ENCODE peak calls at places on chromosomes 6 and 20, in seven cellular contexts. A is stimulated activated CD4-positive, alpha-beta T cell treated with anti-CD3 and anti-CD28 coated beads, Interleukin-1b, Interleukin-23, amount 100 ng/mL, for 1 hour; V is Right ventricle myocardium superior; Z is activated naive CD8-positive, alpha-beta T cell treated with anti-CD3 and anti-CD28 coated beads, Interleukin-2, amount 50 U/mL, for 24 hours; L is AG09319; J is posterior cingulate gyrus; R is heart left ventricle. F is an unnamed sample.

GRCh38 chr6:51098801-51099200 is 280.1 kb downstream of the TFAP2B start:
- DNase-seq in L (no peak), R (no peak), A (no peak), Z (no peak), V (no peak), J (no peak), F (no peak)

GRCh38 chr6:151452750-151453427 is 963 bp upstream of the RMND1 start:
- DNase-seq in L (no peak), A (no peak), Z (no peak), V (peak), R (peak), J (no peak), F (no peak)

GRCh38 chr6:6277418-6277817 is 43.0 kb downstream of the F13A1 start:
- DNase-seq in R (no peak), L (no peak), J (no peak), V (no peak), A (no peak), Z (no peak), F (no peak)

GRCh38 chr6:136683209-136683941 is 108.9 kb downstream of the MAP3K5 start:
- DNase-seq in J (no peak), A (no peak), V (no peak), L (no peak), R (no peak), Z (no peak), F (no peak)

GRCh38 chr6:13229205-13230085 is 98.9 kb downstream of the TBC1D7 start:
- DNase-seq in L (no peak), Z (peak), J (no peak), R (no peak), A (no peak), V (no peak), F (no peak)

GRCh38 chr6:100255701-100256100 is 209.0 kb downstream of the SIM1 start:
- DNase-seq in J (no peak), L (no peak), V (no peak), Z (no peak), A (no peak), R (no peak), F (no peak)

GRCh38 chr6:158220786-158221442 is 52.8 kb downstream of the GTF2H5 start:
- DNase-seq in L (peak), Z (peak), V (peak), R (peak), J (peak), A (peak), F (no peak)

GRCh38 chr6:1908784-1909183 is 299.1 kb downstream of the FOXC1 start:
- DNase-seq in Z (no peak), R (no peak), J (no peak), L (no peak), V (no peak), A (no peak), F (no peak)

GRCh38 chr6:14880717-14881116 is 365.2 kb upstream of the JARID2 start:
- DNase-seq in J (no peak), V (no peak), Z (no peak), L (no peak), R (no peak), A (no peak), F (no peak)

GRCh38 chr20:35395728-35396127 is 16.0 kb downstream of the UQCC1 start:
- DNase-seq in V (no peak), Z (no peak), A (no peak), L (peak), R (no peak), J (no peak), F (no peak)

GRCh38 chr20:48202774-48203173 is 417.5 kb upstream of the SULF2 start:
- DNase-seq in L (no peak), A (no peak), V (no peak), Z (no peak), R (no peak), J (no peak), F (no peak)

GRCh38 chr6:167558213-167558869 is 233.5 kb downstream of the TTLL2 start:
- DNase-seq in R (no peak), V (no peak), J (no peak), A (no peak), L (no peak), Z (no peak), F (no peak)

GRCh38 chr20:21710341-21710740 is 4.9 kb downstream of the PAX1 start:
- DNase-seq in A (no peak), Z (no peak), J (no peak), V (no peak), L (no peak), R (no peak), F (no peak)

GRCh38 chr6:157625111-157625510 is 197.9 kb upstream of the SNX9 start:
- DNase-seq in R (no peak), L (no peak), V (no peak), J (no peak), Z (no peak), A (no peak), F (no peak)

GRCh38 chr6:25652007-25652515 is at the start of gene SCGN:
- DNase-seq in Z (peak), L (no peak), J (no peak), R (peak), V (peak), A (no peak), F (peak)

GRCh38 chr6:77462359-77463307 is 658 bp downstream of the HTR1B start:
- DNase-seq in Z (no peak), A (no peak), V (peak), R (no peak), J (no peak), L (no peak), F (no peak)

GRCh38 chr6:137112067-137112355 is 61.4 kb downstream of the IL22RA2 start:
- DNase-seq in J (no peak), V (no peak), Z (no peak), R (no peak), L (peak), A (no peak), F (no peak)

GRCh38 chr6:71206086-71206485 is 82.5 kb upstream of the OGFRL1 start:
- DNase-seq in J (no peak), A (no peak), R (no peak), L (no peak), Z (no peak), V (no peak), F (no peak)

GRCh38 chr20:21559305-21559704 is 45.4 kb upstream of the NKX2-2 start:
- DNase-seq in R (no peak), L (no peak), Z (no peak), J (no peak), A (no peak), V (no peak), F (no peak)

GRCh38 chr6:38871745-38872568 is 156.8 kb downstream of the DNAH8 start:
- DNase-seq in R (no peak), A (peak), V (no peak), J (no peak), L (no peak), Z (peak), F (peak)

GRCh38 chr6:34792605-34793500 is 970 bp downstream of the BLTP3A start:
- DNase-seq in A (no peak), J (no peak), Z (peak), R (peak), V (no peak), L (no peak), F (no peak)

GRCh38 chr20:47246061-47246460 is 110.4 kb downstream of the ZMYND8 start:
- DNase-seq in A (no peak), V (no peak), J (no peak), Z (no peak), L (no peak), R (no peak), F (no peak)

GRCh38 chr6:169530762-169531143 is 171.1 kb downstream of the WDR27 start:
- DNase-seq in V (no peak), Z (no peak), J (no peak), A (no peak), L (no peak), R (no peak), F (no peak)

GRCh38 chr6:10030942-10031537 is 383.8 kb downstream of the TFAP2A start:
- DNase-seq in Z (no peak), L (no peak), V (no peak), J (no peak), R (no peak), A (no peak), F (no peak)

GRCh38 chr20:38434310-38434741 is 802 bp downstream of the SNHG17 start:
- DNase-seq in A (no peak), L (no peak), J (no peak), Z (peak), V (peak), R (no peak), F (no peak)

GRCh38 chr6:170067923-170068360 is 222.9 kb downstream of the DLL1 start:
- DNase-seq in A (no peak), R (no peak), V (peak), L (no peak), J (no peak), Z (no peak), F (no peak)

GRCh38 chr6:152552616-152553209 is 84.4 kb downstream of the SYNE1 start:
- DNase-seq in Z (peak), A (no peak), V (peak), L (no peak), R (peak), J (peak), F (peak)

GRCh38 chr6:147618927-147619326 is 110.4 kb downstream of the SAMD5 start:
- DNase-seq in V (no peak), A (no peak), L (no peak), R (no peak), Z (no peak), J (no peak), F (no peak)

GRCh38 chr6:2916354-2916925 is 13.3 kb upstream of the SERPINB9 start:
- DNase-seq in L (no peak), R (no peak), V (no peak), Z (no peak), J (no peak), A (no peak), F (no peak)

GRCh38 chr20:37728635-37728983 is 34.8 kb downstream of the CTNNBL1 start:
- DNase-seq in L (no peak), R (no peak), A (no peak), V (no peak), Z (no peak), J (no peak), F (no peak)

GRCh38 chr6:123352279-123352678 is 284.5 kb downstream of the TRDN start:
- DNase-seq in L (no peak), A (no peak), Z (no peak), R (no peak), V (no peak), J (no peak), F (no peak)

GRCh38 chr6:36659271-36659670 is 19.2 kb upstream of the CDKN1A start:
- DNase-seq in Z (no peak), V (no peak), A (no peak), L (peak), R (no peak), J (no peak), F (no peak)

GRCh38 chr20:62606551-62607201 is 35.6 kb upstream of the SLCO4A1 start:
- DNase-seq in J (no peak), V (peak), Z (no peak), L (no peak), R (peak), A (no peak), F (no peak)

GRCh38 chr6:122947355-122947754 is 48.7 kb upstream of the CLVS2 start:
- DNase-seq in J (no peak), V (no peak), L (no peak), A (no peak), Z (no peak), R (no peak), F (no peak)

GRCh38 chr6:111731404-111732195 is 125.9 kb upstream of the TRAF3IP2 start:
- DNase-seq in J (no peak), V (no peak), R (no peak), L (no peak), Z (no peak), A (no peak), F (no peak)

GRCh38 chr6:159982726-159983506 is 14.0 kb downstream of the IGF2R start:
- DNase-seq in Z (no peak), L (no peak), V (no peak), A (no peak), J (no peak), R (no peak), F (no peak)

GRCh38 chr6:165222315-165223025 is 86.9 kb downstream of the C6orf118 start:
- DNase-seq in R (no peak), J (no peak), Z (no peak), L (no peak), V (no peak), A (no peak), F (no peak)

GRCh38 chr20:19808498-19808897 is 50.4 kb downstream of the RIN2 start:
- DNase-seq in J (no peak), L (no peak), A (no peak), V (no peak), R (no peak), Z (no peak), F (peak)